ENCODE peak calls at places on chromosomes 6 and 20, in eight cellular contexts. E is esophagus squamous epithelium; K is Peyer's patch; Q is cardiac muscle cell; H is CD8-positive, alpha-beta memory T cell; L is sigmoid colon; W is thoracic aorta; D is PC-9. R is an unnamed sample.
A peak's percentile ranks its signal among the peaks of the same experiment; 100 is the strongest.

GRCh38 chr20:35680464-35681183 is 15.9 kb upstream of the CPNE1 start:
- DNase-seq in E (no peak), K (no peak), Q (no peak), H (no peak), L (peak; percentile 8), W (no peak), D (no peak), R (no peak)

GRCh38 chr20:49534314-49534713 is 33.6 kb downstream of the PTGIS start:
- DNase-seq in E (no peak), K (peak; percentile 44), Q (peak; percentile 76), H (peak; percentile 39), L (no peak), W (no peak), D (peak; percentile 59), R (peak; percentile 79)

GRCh38 chr6:99093781-99094180 is 146.0 kb upstream of the FBXL4 start:
- DNase-seq in E (no peak), K (no peak), Q (no peak), H (no peak), L (no peak), W (no peak), D (no peak), R (no peak)

GRCh38 chr20:32929162-32929561 is 70.4 kb downstream of the EFCAB8 start:
- DNase-seq in E (no peak), K (no peak), Q (no peak), H (no peak), L (no peak), W (no peak), D (no peak), R (no peak)

GRCh38 chr6:149433405-149433804 is 33.3 kb downstream of the SUMO4 start:
- DNase-seq in E (no peak), K (no peak), Q (no peak), H (no peak), L (no peak), W (no peak), D (no peak), R (no peak)

GRCh38 chr6:102986086-102986485 is 1592.6 kb downstream of the GRIK2 start:
- DNase-seq in E (no peak), K (no peak), Q (no peak), H (no peak), L (no peak), W (no peak), D (no peak), R (no peak)

GRCh38 chr6:28218312-28219248 is 6.5 kb upstream of the ZSCAN9 start:
- DNase-seq in E (no peak), K (peak; percentile 54), Q (peak; percentile 72), H (no peak), L (peak; percentile 87), W (no peak), D (no peak), R (no peak)

GRCh38 chr6:27279513-27280063 is 32.1 kb downstream of the PRSS16 start:
- DNase-seq in E (no peak), K (no peak), Q (no peak), H (no peak), L (no peak), W (no peak), D (no peak), R (no peak)

GRCh38 chr20:57611605-57612311 is 8.5 kb downstream of the ZBP1 start:
- DNase-seq in E (no peak), K (no peak), Q (no peak), H (no peak), L (no peak), W (no peak), D (no peak), R (no peak)

GRCh38 chr6:44107017-44107416 is 20.2 kb downstream of the MRPL14 start:
- DNase-seq in E (no peak), K (no peak), Q (no peak), H (no peak), L (no peak), W (no peak), D (no peak), R (no peak)

GRCh38 chr6:157873735-157874344 is 50.8 kb downstream of the SNX9 start:
- DNase-seq in E (peak; percentile 5), K (peak; percentile 86), Q (peak; percentile 64), H (peak; percentile 61), L (peak; percentile 88), W (no peak), D (peak; percentile 59), R (peak; percentile 80)

GRCh38 chr6:15244605-15245360 is 1.1 kb upstream of the JARID2 start:
- DNase-seq in E (no peak), K (peak; percentile 78), Q (peak; percentile 86), H (peak; percentile 56), L (peak; percentile 95), W (peak; percentile 31), D (peak; percentile 64), R (peak; percentile 60)

GRCh38 chr6:45545416-45545815 is 167.7 kb upstream of the SUPT3H start:
- DNase-seq in E (no peak), K (no peak), Q (no peak), H (no peak), L (no peak), W (no peak), D (no peak), R (no peak)
- H3K27me3 ChIP-seq in E (no peaks in the 10 kb centered on the region), K (no peaks in the 10 kb centered on the region), Q (no peaks in the 10 kb centered on the region), H (no peaks in the 10 kb centered on the region), L (no peaks in the 10 kb centered on the region), W (no peaks in the 10 kb centered on the region), D (no peaks in the 10 kb centered on the region), R (no peaks in the 10 kb centered on the region)

GRCh38 chr6:144515761-144516160 is 230.6 kb downstream of the UTRN start:
- DNase-seq in E (no peak), K (no peak), Q (no peak), H (no peak), L (no peak), W (no peak), D (no peak), R (no peak)

DNA sequence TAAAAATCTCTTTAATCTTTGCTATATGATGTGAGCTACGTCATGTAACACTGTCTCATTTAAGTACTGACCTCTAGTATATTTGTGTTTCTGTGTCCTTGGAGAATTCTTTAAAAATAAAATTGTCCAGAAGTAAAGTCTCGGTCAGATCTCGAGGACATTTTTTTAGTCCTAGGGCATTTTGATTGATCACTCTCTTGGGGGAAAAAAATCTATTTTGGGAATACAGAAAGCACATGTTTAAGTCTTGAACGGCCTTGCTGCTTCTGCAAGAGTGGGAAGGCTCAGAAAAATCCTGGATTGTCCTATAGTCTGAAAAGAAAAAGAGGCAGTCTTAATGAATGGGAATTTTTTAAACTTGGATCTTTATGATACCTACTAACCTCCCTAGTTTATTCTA is 234.3 kb downstream of the UTRN start:
- DNase-seq in E (no peak), K (no peak), Q (no peak), H (no peak), L (no peak), W (no peak), D (no peak), R (no peak)
- H3K36me3 ChIP-seq in E (peaks cover 6% of the 10 kb centered on the region), K (no peaks in the 10 kb centered on the region), Q (peaks cover 28% of the 10 kb centered on the region), H (peaks cover 36% of the 10 kb centered on the region), L (no peaks in the 10 kb centered on the region), W (peaks cover 16% of the 10 kb centered on the region), D (peaks cover 7% of the 10 kb centered on the region), R (peaks cover 65% of the 10 kb centered on the region)

GRCh38 chr6:94260755-94261154 is 841.4 kb upstream of the EPHA7 start:
- DNase-seq in E (no peak), K (no peak), Q (no peak), H (no peak), L (no peak), W (no peak), D (no peak), R (no peak)
- H3K27me3 ChIP-seq in E (no peaks in the 10 kb centered on the region), K (no peaks in the 10 kb centered on the region), Q (no peaks in the 10 kb centered on the region), H (no peaks in the 10 kb centered on the region), L (no peaks in the 10 kb centered on the region), W (no peaks in the 10 kb centered on the region), D (no peaks in the 10 kb centered on the region), R (no peaks in the 10 kb centered on the region)

DNA sequence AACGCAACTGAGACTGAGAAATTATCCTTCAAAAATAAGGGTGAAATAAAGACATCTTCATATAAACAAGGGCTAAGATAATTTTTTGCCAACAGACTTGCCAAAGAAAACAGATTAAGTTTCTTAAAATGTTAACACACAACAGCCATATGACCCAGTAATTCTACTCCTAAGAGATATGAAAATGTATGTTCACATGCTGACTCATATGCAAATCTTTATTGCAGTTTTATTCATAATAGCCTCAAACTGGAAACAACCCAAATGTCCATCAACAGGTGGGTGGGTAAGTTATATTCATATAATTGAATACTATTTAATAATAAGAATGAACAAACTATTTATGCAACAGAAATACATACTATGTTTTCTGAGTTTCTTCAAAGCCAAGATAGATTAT is 140.1 kb downstream of the REV3L start:
- DNase-seq in E (no peak), K (no peak), Q (no peak), H (no peak), L (no peak), W (no peak), D (no peak), R (no peak)
- H3K36me3 ChIP-seq in E (peaks cover 10% of the 10 kb centered on the region), K (no peaks in the 10 kb centered on the region), Q (peaks cover 17% of the 10 kb centered on the region), H (peaks cover 10% of the 10 kb centered on the region), L (peaks cover 16% of the 10 kb centered on the region), W (peaks cover 11% of the 10 kb centered on the region), D (no peaks in the 10 kb centered on the region), R (peaks cover 78% of the 10 kb centered on the region)

GRCh38 chr6:50840814-50841192 is 22.1 kb downstream of the TFAP2B start:
- DNase-seq in E (no peak), K (no peak), Q (no peak), H (no peak), L (no peak), W (no peak), D (no peak), R (no peak)
- H3K27me3 ChIP-seq in E (no peaks in the 10 kb centered on the region), K (no peaks in the 10 kb centered on the region), Q (peaks cover 100% of the 10 kb centered on the region), H (peaks cover 15% of the 10 kb centered on the region), L (peaks cover 71% of the 10 kb centered on the region), W (peaks cover 9% of the 10 kb centered on the region), D (peaks cover 20% of the 10 kb centered on the region), R (no peaks in the 10 kb centered on the region)

DNA sequence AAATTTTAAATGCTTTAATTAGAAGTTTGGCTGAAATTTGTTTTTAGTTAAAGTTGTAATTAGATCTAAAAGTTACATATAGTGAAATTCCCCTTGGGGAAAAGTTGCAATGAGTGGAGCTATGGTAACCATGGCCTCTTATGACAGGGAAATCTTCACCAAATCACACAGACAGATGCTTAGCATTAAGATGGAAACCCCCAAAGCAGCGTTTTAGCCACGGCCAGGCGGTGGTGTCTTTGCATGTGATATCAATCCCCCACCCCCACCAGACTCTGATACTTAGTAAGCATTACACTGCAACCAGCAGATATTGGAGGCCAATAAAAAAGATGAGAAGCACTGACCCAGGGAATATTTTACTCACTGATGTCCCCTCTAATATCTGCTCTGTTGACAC is 75.7 kb downstream of the REPS1 start:
- DNase-seq in E (no peak), K (no peak), Q (no peak), H (no peak), L (no peak), W (no peak), D (no peak), R (no peak)
- H3K36me3 ChIP-seq in E (peaks cover 3% of the 10 kb centered on the region), K (no peaks in the 10 kb centered on the region), Q (peaks cover 58% of the 10 kb centered on the region), H (peaks cover 40% of the 10 kb centered on the region), L (peaks cover 22% of the 10 kb centered on the region), W (peaks cover 41% of the 10 kb centered on the region), D (peaks cover 38% of the 10 kb centered on the region), R (peaks cover 95% of the 10 kb centered on the region)

R was measured in DND-41.